ENCODE peak calls at places on chromosomes 13 and 19, in seven cellular contexts. One of them, this sample, is unnamed.

GRCh38 chr13:59261928-59262488 is 901.7 kb downstream of the DIAPH3 start:
- DNase-seq in left ventricle myocardium inferior: no peak
- DNase-seq in breast epithelium: no peak
- DNase-seq in AG04450: no peak
- DNase-seq in psoas muscle: no peak
- DNase-seq in HCT116: no peak
- DNase-seq in IMR-90: peak; percentile 12
- DNase-seq in this sample: peak; percentile 29

GRCh38 chr19:18961767-18962423 is 20.9 kb upstream of the HOMER3 start:
- DNase-seq in AG04450: no peak
- DNase-seq in HCT116: no peak
- DNase-seq in psoas muscle: no peak
- DNase-seq in IMR-90: no peak
- DNase-seq in left ventricle myocardium inferior: no peak
- DNase-seq in breast epithelium: no peak
- DNase-seq in this sample: no peak

GRCh38 chr13:85990397-85990796 is 191.2 kb upstream of the SLITRK6 start:
- DNase-seq in HCT116: no peak
- DNase-seq in AG04450: no peak
- DNase-seq in breast epithelium: no peak
- DNase-seq in left ventricle myocardium inferior: no peak
- DNase-seq in psoas muscle: no peak
- DNase-seq in IMR-90: no peak
- DNase-seq in this sample: no peak

GRCh38 chr13:81487151-81487550 is 1146.2 kb upstream of the SPRY2 start:
- DNase-seq in left ventricle myocardium inferior: no peak
- DNase-seq in IMR-90: no peak
- DNase-seq in HCT116: peak; percentile 35
- DNase-seq in psoas muscle: no peak
- DNase-seq in AG04450: no peak
- DNase-seq in breast epithelium: no peak
- DNase-seq in this sample: peak; percentile 6

GRCh38 chr13:24625870-24626419 is 54.3 kb upstream of the ATP12A start:
- DNase-seq in AG04450: no peak
- DNase-seq in HCT116: no peak
- DNase-seq in left ventricle myocardium inferior: no peak
- DNase-seq in psoas muscle: no peak
- DNase-seq in breast epithelium: no peak
- DNase-seq in IMR-90: no peak
- DNase-seq in this sample: no peak

GRCh38 chr19:28008695-28009094 is 1204.3 kb downstream of the UQCRFS1 start:
- DNase-seq in left ventricle myocardium inferior: no peak
- DNase-seq in HCT116: no peak
- DNase-seq in breast epithelium: no peak
- DNase-seq in psoas muscle: no peak
- DNase-seq in IMR-90: no peak
- DNase-seq in AG04450: no peak
- DNase-seq in this sample: no peak

GRCh38 chr19:32173836-32174235 is 171.6 kb upstream of the ZNF507 start:
- DNase-seq in left ventricle myocardium inferior: no peak
- DNase-seq in HCT116: no peak
- DNase-seq in psoas muscle: no peak
- DNase-seq in breast epithelium: no peak
- DNase-seq in AG04450: no peak
- DNase-seq in IMR-90: no peak
- DNase-seq in this sample: no peak

GRCh38 chr19:3783660-3784584 is 2.3 kb downstream of the MATK start:
- DNase-seq in HCT116: no peak
- DNase-seq in breast epithelium: no peak
- DNase-seq in left ventricle myocardium inferior: no peak
- DNase-seq in psoas muscle: no peak
- DNase-seq in IMR-90: no peak
- DNase-seq in AG04450: no peak
- DNase-seq in this sample: no peak

GRCh38 chr19:40217027-40217810 is 965 bp downstream of the TTC9B start:
- DNase-seq in HCT116: peak; percentile 69
- DNase-seq in psoas muscle: peak; percentile 41
- DNase-seq in IMR-90: no peak
- DNase-seq in breast epithelium: no peak
- DNase-seq in AG04450: no peak
- DNase-seq in left ventricle myocardium inferior: no peak
- DNase-seq in this sample: no peak

GRCh38 chr13:98195054-98195791 is 18.2 kb upstream of the RNF113B start:
- DNase-seq in AG04450: no peak
- DNase-seq in left ventricle myocardium inferior: no peak
- DNase-seq in HCT116: no peak
- DNase-seq in psoas muscle: no peak
- DNase-seq in IMR-90: no peak
- DNase-seq in breast epithelium: no peak
- DNase-seq in this sample: no peak

GRCh38 chr19:18340237-18340989 is at the start of gene PGPEP1:
- DNase-seq in AG04450: no peak
- DNase-seq in breast epithelium: peak; percentile 69
- DNase-seq in HCT116: no peak
- DNase-seq in left ventricle myocardium inferior: peak; percentile 83
- DNase-seq in IMR-90: peak; percentile 41
- DNase-seq in psoas muscle: peak; percentile 77
- DNase-seq in this sample: peak; percentile 50

GRCh38 chr13:31200636-31200970 is 828 bp downstream of the B3GLCT start:
- DNase-seq in breast epithelium: peak; percentile 66
- DNase-seq in IMR-90: no peak
- DNase-seq in AG04450: no peak
- DNase-seq in psoas muscle: peak; percentile 61
- DNase-seq in HCT116: no peak
- DNase-seq in left ventricle myocardium inferior: peak; percentile 40
- DNase-seq in this sample: no peak

GRCh38 chr19:43784251-43784980 is 3.6 kb upstream of the KCNN4 start:
- DNase-seq in left ventricle myocardium inferior: no peak
- DNase-seq in HCT116: peak; percentile 77
- DNase-seq in AG04450: peak; percentile 55
- DNase-seq in psoas muscle: peak; percentile 65
- DNase-seq in breast epithelium: no peak
- DNase-seq in IMR-90: peak; percentile 85
- DNase-seq in this sample: peak; percentile 84

GRCh38 chr19:45130888-45131615 is 29.7 kb downstream of the NKPD1 start:
- DNase-seq in AG04450: no peak
- DNase-seq in left ventricle myocardium inferior: no peak
- DNase-seq in breast epithelium: no peak
- DNase-seq in psoas muscle: no peak
- DNase-seq in HCT116: peak; percentile 19
- DNase-seq in IMR-90: peak; percentile 16
- DNase-seq in this sample: no peak

GRCh38 chr13:36728006-36728405 is 54.2 kb downstream of the SERTM1 start:
- DNase-seq in breast epithelium: no peak
- DNase-seq in left ventricle myocardium inferior: no peak
- DNase-seq in HCT116: no peak
- DNase-seq in IMR-90: no peak
- DNase-seq in psoas muscle: no peak
- DNase-seq in AG04450: no peak
- DNase-seq in this sample: no peak

GRCh38 chr13:99657848-99658265 is 156.6 kb downstream of the TM9SF2 start:
- DNase-seq in HCT116: no peak
- DNase-seq in left ventricle myocardium inferior: peak; percentile 31
- DNase-seq in breast epithelium: no peak
- DNase-seq in AG04450: no peak
- DNase-seq in psoas muscle: peak; percentile 17
- DNase-seq in IMR-90: no peak
- DNase-seq in this sample: peak; percentile 27

GRCh38 chr19:3343619-3344502 is 22.5 kb upstream of the NFIC start:
- DNase-seq in HCT116: peak; percentile 87
- DNase-seq in left ventricle myocardium inferior: peak; percentile 83
- DNase-seq in psoas muscle: peak; percentile 87
- DNase-seq in IMR-90: peak; percentile 78
- DNase-seq in AG04450: no peak
- DNase-seq in breast epithelium: peak; percentile 95
- DNase-seq in this sample: peak; percentile 88

GRCh38 chr13:97125810-97126738 is 96.1 kb upstream of the MBNL2 start:
- DNase-seq in breast epithelium: no peak
- DNase-seq in AG04450: no peak
- DNase-seq in HCT116: no peak
- DNase-seq in psoas muscle: peak; percentile 41
- DNase-seq in IMR-90: peak; percentile 39
- DNase-seq in left ventricle myocardium inferior: peak; percentile 23
- DNase-seq in this sample: peak; percentile 60

GRCh38 chr13:60482012-60482411 is 85.0 kb downstream of the TDRD3 start:
- DNase-seq in AG04450: no peak
- DNase-seq in psoas muscle: no peak
- DNase-seq in left ventricle myocardium inferior: no peak
- DNase-seq in breast epithelium: no peak
- DNase-seq in HCT116: no peak
- DNase-seq in IMR-90: peak; percentile 33
- DNase-seq in this sample: peak; percentile 56

GRCh38 chr13:40576369-40576768 is 90.1 kb downstream of the FOXO1 start:
- DNase-seq in left ventricle myocardium inferior: no peak
- DNase-seq in HCT116: no peak
- DNase-seq in IMR-90: no peak
- DNase-seq in AG04450: no peak
- DNase-seq in breast epithelium: no peak
- DNase-seq in psoas muscle: no peak
- DNase-seq in this sample: no peak

GRCh38 chr19:10288662-10289166 is 1.0 kb upstream of the ICAM5 start:
- DNase-seq in breast epithelium: no peak
- DNase-seq in IMR-90: peak; percentile 40
- DNase-seq in HCT116: peak; percentile 74
- DNase-seq in left ventricle myocardium inferior: no peak
- DNase-seq in AG04450: no peak
- DNase-seq in psoas muscle: no peak
- DNase-seq in this sample: peak; percentile 36

GRCh38 chr13:107458269-107458668 is 757.1 kb downstream of the LIG4 start:
- DNase-seq in psoas muscle: no peak
- DNase-seq in left ventricle myocardium inferior: no peak
- DNase-seq in HCT116: no peak
- DNase-seq in breast epithelium: no peak
- DNase-seq in AG04450: no peak
- DNase-seq in IMR-90: no peak
- DNase-seq in this sample: no peak

GRCh38 chr13:33197551-33197971 is 88.0 kb downstream of the STARD13 start:
- DNase-seq in IMR-90: no peak
- DNase-seq in HCT116: no peak
- DNase-seq in AG04450: no peak
- DNase-seq in psoas muscle: no peak
- DNase-seq in breast epithelium: no peak
- DNase-seq in left ventricle myocardium inferior: no peak
- DNase-seq in this sample: no peak

GRCh38 chr19:24002256-24002945 is 84.6 kb upstream of the ZNF254 start:
- DNase-seq in psoas muscle: no peak
- DNase-seq in AG04450: no peak
- DNase-seq in IMR-90: no peak
- DNase-seq in breast epithelium: no peak
- DNase-seq in HCT116: no peak
- DNase-seq in left ventricle myocardium inferior: no peak
- DNase-seq in this sample: no peak

GRCh38 chr19:34712606-34713261 is 21.3 kb upstream of the ZNF181 start:
- DNase-seq in AG04450: peak; percentile 66
- DNase-seq in IMR-90: peak; percentile 82
- DNase-seq in psoas muscle: no peak
- DNase-seq in left ventricle myocardium inferior: no peak
- DNase-seq in HCT116: peak; percentile 71
- DNase-seq in breast epithelium: no peak
- DNase-seq in this sample: peak; percentile 89

GRCh38 chr19:49692102-49692599 is 1.2 kb downstream of the CPT1C start:
- DNase-seq in HCT116: no peak
- DNase-seq in left ventricle myocardium inferior: no peak
- DNase-seq in psoas muscle: no peak
- DNase-seq in AG04450: no peak
- DNase-seq in breast epithelium: no peak
- DNase-seq in IMR-90: no peak
- DNase-seq in this sample: no peak
- H3K4me3 ChIP-seq in HCT116: no peak overlapping the region
- H3K4me3 ChIP-seq in left ventricle myocardium inferior: no peak overlapping the region
- H3K4me3 ChIP-seq in psoas muscle: no peak overlapping the region
- H3K4me3 ChIP-seq in AG04450: peak overlapping the region; percentile 73
- H3K4me3 ChIP-seq in breast epithelium: no peak overlapping the region
- H3K4me3 ChIP-seq in IMR-90: no peak overlapping the region
- H3K4me3 ChIP-seq in this sample: no peak overlapping the region

GRCh38 chr13:30111810-30112209 is 195.5 kb downstream of the KATNAL1 start:
- DNase-seq in psoas muscle: no peak
- DNase-seq in IMR-90: no peak
- DNase-seq in HCT116: no peak
- DNase-seq in breast epithelium: no peak
- DNase-seq in left ventricle myocardium inferior: no peak
- DNase-seq in AG04450: no peak
- DNase-seq in this sample: no peak
- TF ChIP-seq CTCF in psoas muscle: no peak
- TF ChIP-seq CTCF in IMR-90: peak; percentile 39
- TF ChIP-seq CTCF in HCT116: peak; percentile 46
- TF ChIP-seq CTCF in breast epithelium: no peak
- TF ChIP-seq CTCF in left ventricle myocardium inferior: no peak
- TF ChIP-seq CTCF in AG04450: peak; percentile 52
- TF ChIP-seq CTCF in this sample: peak; percentile 37

DNA sequence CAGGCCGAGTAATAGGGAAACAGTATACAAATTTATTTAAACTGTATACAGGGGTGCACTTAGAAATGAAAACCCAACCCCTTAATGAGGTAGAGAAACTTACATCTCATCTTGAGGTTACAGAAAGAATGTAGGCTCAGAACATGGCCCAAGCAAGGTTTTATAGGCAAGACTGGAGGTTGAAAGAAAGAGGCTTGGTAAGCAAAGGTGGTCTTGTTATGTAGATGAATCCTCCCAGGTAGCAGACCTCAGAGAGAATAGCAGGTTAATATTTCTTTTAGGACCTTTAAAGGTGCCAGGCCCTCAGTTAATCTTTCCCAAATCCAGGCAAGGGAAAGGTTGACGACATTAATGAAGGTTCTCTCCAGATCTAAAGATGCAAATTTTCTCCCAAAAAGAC is 1466.8 kb upstream of the PRR20A start:
- DNase-seq in breast epithelium: no peak
- DNase-seq in AG04450: no peak
- DNase-seq in psoas muscle: no peak
- DNase-seq in IMR-90: no peak
- DNase-seq in HCT116: no peak
- DNase-seq in left ventricle myocardium inferior: no peak
- DNase-seq in this sample: no peak
- H3K4me3 ChIP-seq in breast epithelium: no peak overlapping the region
- H3K4me3 ChIP-seq in AG04450: no peak overlapping the region
- H3K4me3 ChIP-seq in psoas muscle: no peak overlapping the region
- H3K4me3 ChIP-seq in IMR-90: no peak overlapping the region
- H3K4me3 ChIP-seq in HCT116: no peak overlapping the region
- H3K4me3 ChIP-seq in left ventricle myocardium inferior: no peak overlapping the region
- H3K4me3 ChIP-seq in this sample: no peak overlapping the region

GRCh38 chr13:78979349-78979748 is 320.4 kb upstream of the OBI1 start:
- DNase-seq in AG04450: no peak
- DNase-seq in breast epithelium: no peak
- DNase-seq in left ventricle myocardium inferior: no peak
- DNase-seq in IMR-90: no peak
- DNase-seq in psoas muscle: no peak
- DNase-seq in HCT116: no peak
- DNase-seq in this sample: no peak

GRCh38 chr13:78976696-78977095 is 317.7 kb upstream of the OBI1 start:
- DNase-seq in AG04450: no peak
- DNase-seq in HCT116: no peak
- DNase-seq in left ventricle myocardium inferior: no peak
- DNase-seq in IMR-90: no peak
- DNase-seq in psoas muscle: no peak
- DNase-seq in breast epithelium: no peak
- DNase-seq in this sample: no peak

GRCh38 chr13:78977311-78977710 is 318.4 kb upstream of the OBI1 start:
- DNase-seq in psoas muscle: no peak
- DNase-seq in AG04450: no peak
- DNase-seq in IMR-90: no peak
- DNase-seq in HCT116: no peak
- DNase-seq in left ventricle myocardium inferior: no peak
- DNase-seq in breast epithelium: no peak
- DNase-seq in this sample: no peak

GRCh38 chr13:78981913-78982312 is 323.0 kb upstream of the OBI1 start:
- DNase-seq in breast epithelium: no peak
- DNase-seq in IMR-90: no peak
- DNase-seq in HCT116: no peak
- DNase-seq in AG04450: no peak
- DNase-seq in psoas muscle: no peak
- DNase-seq in left ventricle myocardium inferior: no peak
- DNase-seq in this sample: no peak

GRCh38 chr13:78978381-78978998 is 319.5 kb upstream of the OBI1 start:
- DNase-seq in AG04450: peak; percentile 29
- DNase-seq in IMR-90: peak; percentile 61
- DNase-seq in left ventricle myocardium inferior: no peak
- DNase-seq in HCT116: peak; percentile 48
- DNase-seq in breast epithelium: no peak
- DNase-seq in psoas muscle: no peak
- DNase-seq in this sample: peak; percentile 77
- TF ChIP-seq CTCF in AG04450: peak; percentile 70
- TF ChIP-seq CTCF in IMR-90: peak; percentile 64
- TF ChIP-seq CTCF in left ventricle myocardium inferior: peak; percentile 77
- TF ChIP-seq CTCF in HCT116: peak; percentile 65
- TF ChIP-seq CTCF in breast epithelium: peak; percentile 56
- TF ChIP-seq CTCF in psoas muscle: peak; percentile 57
- TF ChIP-seq CTCF in this sample: peak; percentile 66

This sample was measured in cardiac fibroblast.